ENCODE peak calls at places on chromosomes 3 and 15, in six cellular contexts. J is bronchial epithelial cell; M is spleen; L is mesendoderm; P is naive thymus-derived CD4-positive, alpha-beta T cell; C is CD8-positive, alpha-beta T cell. D is an unnamed sample.

GRCh38 chr15:37096878-37097568 is 3.3 kb downstream of the MEIS2 start:
- DNase-seq in J (no peak), M (peak; percentile 51), L (peak; percentile 62), P (no peak), C (no peak), D (no peak)

GRCh38 chr15:39896837-39897236 is 23.2 kb downstream of the GPR176 start:
- DNase-seq in J (no peak), M (no peak), L (no peak), P (no peak), C (no peak), D (no peak)

GRCh38 chr3:129530331-129530761 is 1.9 kb downstream of the RHO start:
- DNase-seq in J (peak; percentile 5), M (no peak), L (peak; percentile 80), P (no peak), C (no peak), D (no peak)

GRCh38 chr15:93165737-93166136 is 76.7 kb upstream of the RGMA start:
- DNase-seq in J (no peak), M (no peak), L (peak; percentile 55), P (no peak), C (no peak), D (no peak)

GRCh38 chr3:7285502-7285901 is 424.6 kb downstream of the GRM7 start:
- DNase-seq in J (peak; percentile 21), M (no peak), L (peak; percentile 55), P (no peak), C (no peak), D (no peak)

GRCh38 chr3:105868450-105868744 is 415 bp downstream of the CBLB start:
- DNase-seq in J (no peak), M (peak; percentile 92), L (peak; percentile 75), P (no peak), C (no peak), D (peak; percentile 62)

GRCh38 chr3:114756506-114757279 is 390.4 kb downstream of the ZBTB20 start:
- DNase-seq in J (peak; percentile 57), M (no peak), L (no peak), P (no peak), C (no peak), D (no peak)

GRCh38 chr15:63191895-63192603 is 2.6 kb downstream of the RAB8B start:
- DNase-seq in J (no peak), M (no peak), L (no peak), P (peak; percentile 91), C (peak; percentile 55), D (no peak)

GRCh38 chr3:131591394-131591990 is 88.7 kb upstream of the MRPL3 start:
- DNase-seq in J (peak; percentile 20), M (no peak), L (no peak), P (no peak), C (no peak), D (no peak)

GRCh38 chr15:80615783-80616391 is 79.2 kb upstream of the ABHD17C start:
- DNase-seq in J (peak; percentile 53), M (no peak), L (no peak), P (no peak), C (no peak), D (peak; percentile 65)

GRCh38 chr3:1082024-1082633 is 10.7 kb upstream of the CNTN6 start:
- DNase-seq in J (peak; percentile 32), M (no peak), L (peak; percentile 82), P (no peak), C (no peak), D (peak; percentile 53)

GRCh38 chr3:21795863-21796392 is 44.9 kb upstream of the ZNF385D start:
- DNase-seq in J (peak; percentile 1), M (no peak), L (no peak), P (no peak), C (no peak), D (no peak)

GRCh38 chr3:133709139-133709538 is 37.1 kb upstream of the TF start:
- DNase-seq in J (no peak), M (no peak), L (no peak), P (no peak), C (no peak), D (no peak)

GRCh38 chr3:24730173-24730572 is 235.5 kb upstream of the THRB start:
- DNase-seq in J (peak; percentile 84), M (no peak), L (no peak), P (no peak), C (no peak), D (no peak)

GRCh38 chr3:172148702-172149565 is 109.6 kb downstream of the FNDC3B start:
- DNase-seq in J (no peak), M (no peak), L (no peak), P (no peak), C (no peak), D (no peak)

GRCh38 chr3:72782521-72782920 is 65.7 kb downstream of the SHQ1 start:
- DNase-seq in J (no peak), M (no peak), L (peak; percentile 26), P (no peak), C (no peak), D (no peak)

GRCh38 chr15:85891470-85891869 is 96.7 kb upstream of the KLHL25 start:
- DNase-seq in J (no peak), M (no peak), L (no peak), P (no peak), C (no peak), D (no peak)

GRCh38 chr3:138786788-138787276 is 47.9 kb downstream of the PIK3CB start:
- DNase-seq in J (peak; percentile 80), M (no peak), L (no peak), P (no peak), C (no peak), D (no peak)

GRCh38 chr3:176739169-176739568 is 458.1 kb downstream of the TBL1XR1 start:
- DNase-seq in J (no peak), M (no peak), L (peak; percentile 11), P (no peak), C (no peak), D (no peak)

GRCh38 chr3:79729096-79729495 is 38.7 kb downstream of the ROBO1 start:
- DNase-seq in J (no peak), M (no peak), L (no peak), P (no peak), C (no peak), D (no peak)

GRCh38 chr3:24315991-24316390 is 178.7 kb downstream of the THRB start:
- DNase-seq in J (peak; percentile 60), M (no peak), L (no peak), P (no peak), C (no peak), D (no peak)

DNA sequence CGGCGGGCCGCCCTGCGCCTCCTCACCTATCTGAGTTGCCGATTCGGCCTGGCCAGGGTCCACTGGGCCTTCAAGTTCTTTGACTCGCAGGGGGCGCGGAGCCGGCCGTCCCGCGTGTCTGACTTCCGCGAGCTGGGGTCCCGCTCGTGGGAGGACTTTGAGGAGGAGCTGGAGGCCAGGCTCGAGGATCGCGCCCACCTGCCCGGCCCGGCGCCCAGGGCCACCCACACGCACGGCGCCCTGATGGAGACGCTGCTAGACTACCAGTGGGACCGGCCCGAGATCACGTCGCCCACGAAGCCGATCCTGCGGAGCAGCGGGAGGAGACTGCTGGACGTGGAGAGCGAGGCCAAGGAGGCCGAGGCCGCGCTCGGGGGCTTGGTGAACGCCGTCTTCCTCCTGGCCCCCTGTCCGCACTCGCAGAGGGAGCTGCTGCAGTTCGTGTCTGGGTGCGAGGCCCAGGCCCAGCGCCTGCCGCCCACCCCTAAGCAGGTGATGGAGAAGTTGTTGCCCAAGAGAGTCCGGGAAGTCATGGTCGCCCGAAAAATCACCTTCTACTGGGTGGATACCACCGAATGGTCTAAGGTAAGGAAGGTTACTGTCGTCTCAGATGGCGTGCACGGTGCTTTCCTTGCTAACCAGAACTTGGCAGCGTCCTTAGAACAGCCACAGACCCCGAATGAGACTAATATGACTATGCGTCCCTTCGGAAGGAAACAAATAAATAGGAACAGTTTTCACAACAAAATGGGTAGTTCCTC is 567 bp downstream of the TICRR start:
- DNase-seq in J (peak; percentile 22), M (no peak), L (peak; percentile 66), P (no peak), C (no peak), D (no peak)
- H3K36me3 ChIP-seq in J (no peaks in the 10 kb centered on the region), M (no peaks in the 10 kb centered on the region), L (no peaks in the 10 kb centered on the region), P (no peaks in the 10 kb centered on the region), C (no peaks in the 10 kb centered on the region), D (no peaks in the 10 kb centered on the region)

GRCh38 chr15:44598066-44598465 is 61.1 kb downstream of the EIF3J start:
- DNase-seq in J (no peak), M (no peak), L (no peak), P (no peak), C (no peak), D (no peak)
- H3K36me3 ChIP-seq in J (peaks cover 7% of the 10 kb centered on the region), M (peaks cover 66% of the 10 kb centered on the region), L (peaks cover 3% of the 10 kb centered on the region), P (no peaks in the 10 kb centered on the region), C (peaks cover 22% of the 10 kb centered on the region), D (peaks cover 27% of the 10 kb centered on the region)

DNA sequence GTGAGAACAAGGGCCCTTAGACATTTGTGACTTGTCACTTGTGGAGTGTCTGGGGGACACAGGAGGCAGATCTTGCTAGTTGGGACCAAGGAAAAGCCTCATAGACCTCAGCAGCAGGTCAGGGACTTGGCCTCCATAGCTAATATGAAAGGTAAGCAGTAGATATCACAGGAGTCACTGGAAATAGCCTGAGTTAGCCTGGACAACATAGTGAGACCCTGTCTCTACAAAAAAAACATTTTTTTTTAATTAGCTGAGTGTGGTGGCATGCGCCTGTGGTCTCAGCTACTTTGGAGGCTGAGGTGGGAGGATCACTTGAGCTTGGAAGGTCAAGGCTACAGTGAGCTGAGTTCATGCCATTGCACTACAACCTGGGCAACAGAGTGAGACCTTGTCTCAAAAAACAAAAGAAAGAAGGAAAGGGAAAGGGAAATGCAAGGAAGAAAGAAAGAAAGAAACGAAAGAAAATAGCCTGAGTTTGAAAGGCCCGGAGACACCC is 37.1 kb upstream of the CLK3 start:
- DNase-seq in J (no peak), M (no peak), L (no peak), P (no peak), C (no peak), D (no peak)
- H3K36me3 ChIP-seq in J (peaks cover 9% of the 10 kb centered on the region), M (peaks cover 18% of the 10 kb centered on the region), L (peaks cover 10% of the 10 kb centered on the region), P (peaks cover 7% of the 10 kb centered on the region), C (peaks cover 44% of the 10 kb centered on the region), D (peaks cover 30% of the 10 kb centered on the region)

GRCh38 chr15:90886291-90886614 is 1.9 kb downstream of the FES start:
- DNase-seq in J (no peak), M (no peak), L (no peak), P (no peak), C (no peak), D (no peak)

GRCh38 chr15:90884719-90885431 is 571 bp downstream of the FES start:
- DNase-seq in J (no peak), M (peak; percentile 82), L (no peak), P (no peak), C (no peak), D (no peak)

GRCh38 chr15:90889313-90889730 is 5.0 kb downstream of the FES start:
- DNase-seq in J (no peak), M (peak; percentile 75), L (no peak), P (no peak), C (no peak), D (no peak)

GRCh38 chr15:90885432-90886290 is 1.4 kb downstream of the FES start:
- DNase-seq in J (peak; percentile 33), M (peak; percentile 95), L (peak; percentile 69), P (peak; percentile 67), C (peak; percentile 81), D (peak; percentile 81)

GRCh38 chr15:90887037-90887481 is 2.8 kb downstream of the FES start:
- DNase-seq in J (no peak), M (peak; percentile 76), L (no peak), P (no peak), C (no peak), D (no peak)
- H3K36me3 ChIP-seq in J (no peaks in the 10 kb centered on the region), M (peaks cover 47% of the 10 kb centered on the region), L (no peaks in the 10 kb centered on the region), P (no peaks in the 10 kb centered on the region), C (no peaks in the 10 kb centered on the region), D (peaks cover 2% of the 10 kb centered on the region)

D was measured in lung.